ENCODE peak calls at places on chromosomes 1 and 21, in five cellular contexts. One of them, this sample, is unnamed.

GRCh38 chr1:18079941-18080340 is 27.7 kb upstream of the IGSF21 start:
- DNase-seq in heart right ventricle: no peak
- DNase-seq in MM.1S: no peak
- DNase-seq in pancreas: no peak
- DNase-seq in GM10248: no peak
- DNase-seq in this sample: no peak

GRCh38 chr1:18901952-18902522 is 318 bp downstream of the ALDH4A1 start:
- DNase-seq in heart right ventricle: no peak
- DNase-seq in MM.1S: no peak
- DNase-seq in pancreas: no peak
- DNase-seq in GM10248: no peak
- DNase-seq in this sample: no peak

GRCh38 chr1:66624412-66625060 is 90.6 kb downstream of the SGIP1 start:
- DNase-seq in heart right ventricle: no peak
- DNase-seq in MM.1S: no peak
- DNase-seq in pancreas: no peak
- DNase-seq in GM10248: no peak
- DNase-seq in this sample: no peak

GRCh38 chr1:154478639-154479038 is 23.4 kb upstream of the TDRD10 start:
- DNase-seq in heart right ventricle: no peak
- DNase-seq in MM.1S: peak; percentile 82
- DNase-seq in pancreas: no peak
- DNase-seq in GM10248: peak; percentile 47
- DNase-seq in this sample: peak; percentile 55

GRCh38 chr21:17819878-17820232 is 699 bp upstream of the C21orf91 start:
- DNase-seq in heart right ventricle: no peak
- DNase-seq in MM.1S: peak; percentile 80
- DNase-seq in pancreas: no peak
- DNase-seq in GM10248: peak; percentile 78
- DNase-seq in this sample: peak; percentile 71

GRCh38 chr1:167715653-167716302 is 6.0 kb upstream of the MPZL1 start:
- DNase-seq in heart right ventricle: no peak
- DNase-seq in MM.1S: no peak
- DNase-seq in pancreas: no peak
- DNase-seq in GM10248: no peak
- DNase-seq in this sample: no peak

GRCh38 chr21:36796070-36796469 is 97.2 kb downstream of the SIM2 start:
- DNase-seq in heart right ventricle: no peak
- DNase-seq in MM.1S: no peak
- DNase-seq in pancreas: no peak
- DNase-seq in GM10248: no peak
- DNase-seq in this sample: no peak

GRCh38 chr21:21165063-21165645 is 166.9 kb downstream of the NCAM2 start:
- DNase-seq in heart right ventricle: peak; percentile 17
- DNase-seq in MM.1S: no peak
- DNase-seq in pancreas: no peak
- DNase-seq in GM10248: no peak
- DNase-seq in this sample: no peak

GRCh38 chr1:240491156-240491555 is 120.8 kb downstream of the GREM2 start:
- DNase-seq in heart right ventricle: no peak
- DNase-seq in MM.1S: no peak
- DNase-seq in pancreas: no peak
- DNase-seq in GM10248: no peak
- DNase-seq in this sample: no peak

GRCh38 chr1:244792188-244792850 is 43.1 kb upstream of the COX20 start:
- DNase-seq in heart right ventricle: no peak
- DNase-seq in MM.1S: no peak
- DNase-seq in pancreas: no peak
- DNase-seq in GM10248: no peak
- DNase-seq in this sample: no peak

GRCh38 chr21:43604505-43605204 is 54.6 kb downstream of the HSF2BP start:
- DNase-seq in heart right ventricle: no peak
- DNase-seq in MM.1S: no peak
- DNase-seq in pancreas: no peak
- DNase-seq in GM10248: no peak
- DNase-seq in this sample: no peak

GRCh38 chr1:1239624-1240347 is 6.7 kb downstream of the C1QTNF12 start:
- DNase-seq in heart right ventricle: no peak
- DNase-seq in MM.1S: no peak
- DNase-seq in pancreas: no peak
- DNase-seq in GM10248: no peak
- DNase-seq in this sample: no peak

GRCh38 chr1:23214640-23215039 is 2.7 kb downstream of the HTR1D start:
- DNase-seq in heart right ventricle: no peak
- DNase-seq in MM.1S: no peak
- DNase-seq in pancreas: no peak
- DNase-seq in GM10248: no peak
- DNase-seq in this sample: no peak

GRCh38 chr1:26959270-26959669 is 998 bp downstream of the KDF1 start:
- DNase-seq in heart right ventricle: no peak
- DNase-seq in MM.1S: no peak
- DNase-seq in pancreas: no peak
- DNase-seq in GM10248: no peak
- DNase-seq in this sample: no peak

GRCh38 chr1:28855469-28855944 is 43.5 kb downstream of the OPRD1 start:
- DNase-seq in heart right ventricle: no peak
- DNase-seq in MM.1S: no peak
- DNase-seq in pancreas: no peak
- DNase-seq in GM10248: no peak
- DNase-seq in this sample: no peak

GRCh38 chr1:221994274-221994698 is 252.4 kb upstream of the DUSP10 start:
- DNase-seq in heart right ventricle: no peak
- DNase-seq in MM.1S: no peak
- DNase-seq in pancreas: no peak
- DNase-seq in GM10248: peak; percentile 31
- DNase-seq in this sample: peak; percentile 24

GRCh38 chr1:71222668-71223067 is 141.8 kb upstream of the ZRANB2 start:
- DNase-seq in heart right ventricle: no peak
- DNase-seq in MM.1S: peak; percentile 13
- DNase-seq in pancreas: no peak
- DNase-seq in GM10248: no peak
- DNase-seq in this sample: no peak

GRCh38 chr1:153288634-153289275 is 24.0 kb downstream of the PGLYRP3 start:
- DNase-seq in heart right ventricle: no peak
- DNase-seq in MM.1S: no peak
- DNase-seq in pancreas: no peak
- DNase-seq in GM10248: peak; percentile 65
- DNase-seq in this sample: peak; percentile 66

GRCh38 chr1:221040716-221041275 is 161.6 kb downstream of the HLX start:
- DNase-seq in heart right ventricle: no peak
- DNase-seq in MM.1S: no peak
- DNase-seq in pancreas: no peak
- DNase-seq in GM10248: no peak
- DNase-seq in this sample: no peak

GRCh38 chr1:225631041-225631663 is 21.8 kb downstream of the ENAH start:
- DNase-seq in heart right ventricle: no peak
- DNase-seq in MM.1S: no peak
- DNase-seq in pancreas: no peak
- DNase-seq in GM10248: no peak
- DNase-seq in this sample: no peak

GRCh38 chr21:39086547-39086946 is 96.7 kb downstream of the PSMG1 start:
- DNase-seq in heart right ventricle: no peak
- DNase-seq in MM.1S: no peak
- DNase-seq in pancreas: no peak
- DNase-seq in GM10248: no peak
- DNase-seq in this sample: no peak

GRCh38 chr1:89022167-89022959 is at the start of gene GBP3:
- DNase-seq in heart right ventricle: no peak
- DNase-seq in MM.1S: peak; percentile 78
- DNase-seq in pancreas: no peak
- DNase-seq in GM10248: peak; percentile 39
- DNase-seq in this sample: peak; percentile 52

GRCh38 chr1:60833173-60833572 is 249.2 kb upstream of the NFIA start:
- DNase-seq in heart right ventricle: peak; percentile 23
- DNase-seq in MM.1S: no peak
- DNase-seq in pancreas: no peak
- DNase-seq in GM10248: no peak
- DNase-seq in this sample: no peak

GRCh38 chr1:202279806-202280205 is 61.9 kb downstream of the UBE2T start:
- DNase-seq in heart right ventricle: no peak
- DNase-seq in MM.1S: no peak
- DNase-seq in pancreas: no peak
- DNase-seq in GM10248: no peak
- DNase-seq in this sample: no peak

GRCh38 chr1:168609133-168609715 is 32.8 kb downstream of the XCL1 start:
- DNase-seq in heart right ventricle: peak; percentile 50
- DNase-seq in MM.1S: no peak
- DNase-seq in pancreas: no peak
- DNase-seq in GM10248: no peak
- DNase-seq in this sample: no peak

GRCh38 chr1:17874665-17875064 is 119.5 kb downstream of the ACTL8 start:
- DNase-seq in heart right ventricle: no peak
- DNase-seq in MM.1S: no peak
- DNase-seq in pancreas: no peak
- DNase-seq in GM10248: no peak
- DNase-seq in this sample: no peak

GRCh38 chr1:45685308-45686080 is 839 bp downstream of the GPBP1L1 start:
- DNase-seq in heart right ventricle: no peak
- DNase-seq in MM.1S: peak; percentile 22
- DNase-seq in pancreas: no peak
- DNase-seq in GM10248: peak; percentile 15
- DNase-seq in this sample: no peak

GRCh38 chr1:3402258-3403010 is 52.0 kb upstream of the ARHGEF16 start:
- DNase-seq in heart right ventricle: no peak
- DNase-seq in MM.1S: no peak
- DNase-seq in pancreas: no peak
- DNase-seq in GM10248: no peak
- DNase-seq in this sample: no peak

DNA sequence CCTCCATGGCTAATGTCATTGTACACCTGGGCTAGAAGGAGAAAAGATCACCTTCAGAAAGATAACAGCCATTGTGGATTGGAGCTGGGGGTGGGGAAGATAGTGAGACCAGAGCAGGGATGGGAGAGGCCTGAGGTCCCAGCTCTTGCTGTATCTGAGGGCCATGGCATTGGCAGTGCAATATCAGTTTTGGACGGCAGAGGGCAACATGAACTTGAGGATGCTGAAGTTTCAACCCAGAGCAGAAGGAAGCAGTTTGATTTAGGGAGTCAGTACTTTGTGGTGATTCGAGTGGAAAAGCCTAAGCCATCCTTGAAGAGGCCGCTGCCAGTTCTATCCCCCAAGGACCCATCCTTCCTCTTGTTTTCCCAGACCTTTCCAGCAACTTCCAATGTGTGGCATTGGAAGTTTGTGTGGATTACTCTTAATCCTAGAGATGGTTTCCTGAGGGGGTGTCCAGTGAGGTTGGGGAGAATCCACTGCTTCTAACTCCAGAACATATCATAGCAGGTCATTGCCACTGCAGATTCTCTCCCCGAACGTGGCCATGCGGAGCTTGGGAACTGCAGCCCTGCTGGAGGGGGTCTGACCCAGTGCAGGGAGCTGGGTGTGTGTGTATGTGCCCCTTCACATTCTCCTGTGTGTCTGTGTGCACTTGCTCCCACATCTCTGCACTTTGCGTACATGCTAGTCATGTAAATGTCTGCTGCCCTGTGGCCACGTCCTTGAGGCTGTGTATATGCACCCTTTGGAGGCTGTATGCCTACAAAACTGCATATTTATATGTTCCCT is 24.1 kb downstream of the SLC26A9 start:
- DNase-seq in heart right ventricle: peak; percentile 88
- DNase-seq in MM.1S: peak; percentile 81
- DNase-seq in pancreas: peak; percentile 69
- DNase-seq in GM10248: peak; percentile 78
- DNase-seq in this sample: peak; percentile 83
- TF ChIP-seq CTCF in heart right ventricle: peak; percentile 94
- TF ChIP-seq CTCF in MM.1S: peak; percentile 96
- TF ChIP-seq CTCF in pancreas: peak; percentile 73
- TF ChIP-seq CTCF in GM10248: peak; percentile 94
- TF ChIP-seq CTCF in this sample: peak; percentile 94

GRCh38 chr1:41495171-41495948 is 10.9 kb upstream of the EDN2 start:
- DNase-seq in heart right ventricle: no peak
- DNase-seq in MM.1S: no peak
- DNase-seq in pancreas: no peak
- DNase-seq in GM10248: no peak
- DNase-seq in this sample: no peak
- TF ChIP-seq CTCF in heart right ventricle: peak; percentile 30
- TF ChIP-seq CTCF in MM.1S: peak; percentile 38
- TF ChIP-seq CTCF in pancreas: no peak
- TF ChIP-seq CTCF in GM10248: peak; percentile 15
- TF ChIP-seq CTCF in this sample: peak; percentile 25

DNA sequence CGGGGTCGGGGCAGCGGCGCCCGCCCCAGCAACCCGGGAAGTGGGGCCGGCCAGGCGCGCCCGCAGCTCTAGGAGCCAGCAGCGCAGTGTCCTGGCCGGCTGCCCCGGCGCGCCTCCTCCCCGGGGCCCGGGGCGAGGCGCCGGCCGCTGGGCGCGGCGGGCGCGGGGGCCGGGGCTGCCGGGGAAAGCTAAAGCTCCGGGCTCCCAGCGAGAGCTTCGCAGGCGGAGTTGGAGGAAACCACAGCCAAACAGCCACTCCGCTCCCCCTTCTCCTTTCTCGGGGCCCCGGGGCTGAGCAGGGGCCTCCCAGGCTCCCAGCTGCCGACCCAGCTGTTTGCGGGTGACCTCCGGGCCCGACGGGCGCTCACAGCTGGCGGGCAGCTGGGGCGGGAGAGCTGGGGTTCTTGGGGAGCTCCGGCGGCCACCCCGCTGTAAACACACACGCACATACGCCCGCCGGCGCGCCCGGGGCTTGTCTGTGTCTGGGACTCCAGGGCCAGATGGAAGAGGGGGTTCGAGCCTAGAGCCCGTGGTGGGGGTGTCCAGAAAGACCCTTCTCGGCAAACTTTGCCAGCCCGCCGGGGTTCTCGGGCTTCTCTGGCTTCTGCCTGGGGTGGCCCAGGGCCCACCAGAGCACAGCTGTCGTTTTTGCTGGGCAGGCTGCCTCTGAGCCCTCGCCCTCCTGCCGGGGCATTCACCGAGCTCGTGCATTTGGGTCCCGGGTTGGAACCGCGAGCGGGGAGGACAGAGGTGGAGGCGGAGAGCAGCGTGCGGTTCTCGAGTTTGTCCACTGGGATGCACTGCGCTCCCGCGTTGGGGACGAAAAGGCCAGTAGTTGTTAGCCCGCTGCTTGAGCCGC is 1.5 kb downstream of the AJAP1 start:
- DNase-seq in heart right ventricle: peak; percentile 52
- DNase-seq in MM.1S: no peak
- DNase-seq in pancreas: peak; percentile 35
- DNase-seq in GM10248: no peak
- DNase-seq in this sample: peak; percentile 49
- TF ChIP-seq CTCF in heart right ventricle: peak; percentile 71
- TF ChIP-seq CTCF in MM.1S: peak; percentile 31
- TF ChIP-seq CTCF in pancreas: peak; percentile 9
- TF ChIP-seq CTCF in GM10248: peak; percentile 22
- TF ChIP-seq CTCF in this sample: peak; percentile 6

DNA sequence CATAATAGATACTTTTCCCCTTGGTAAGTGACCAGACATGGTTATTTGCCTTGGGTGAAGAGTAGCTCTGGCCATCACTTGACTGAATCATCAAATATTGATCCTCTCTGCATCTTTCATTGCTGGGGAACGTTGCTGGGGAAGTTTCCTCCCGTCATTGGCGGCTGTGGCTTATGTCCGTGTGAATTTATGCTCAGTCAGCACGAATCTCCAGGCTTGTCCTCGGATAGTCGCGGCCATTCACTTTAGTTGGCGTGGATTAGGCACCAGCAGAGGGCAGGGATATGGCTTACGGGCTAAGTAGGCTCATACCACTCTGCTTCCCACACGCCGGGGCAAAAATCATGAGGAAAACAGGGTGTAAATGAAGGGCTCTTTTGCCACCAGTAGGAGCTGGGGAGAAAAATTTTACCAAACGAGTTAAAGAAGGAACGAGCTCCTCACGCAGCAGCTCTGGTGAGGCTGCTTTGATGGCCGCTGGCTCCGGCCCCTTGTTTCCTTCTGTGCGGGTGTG is 473.4 kb downstream of the CAMTA1 start:
- DNase-seq in heart right ventricle: no peak
- DNase-seq in MM.1S: no peak
- DNase-seq in pancreas: no peak
- DNase-seq in GM10248: no peak
- DNase-seq in this sample: no peak
- TF ChIP-seq CTCF in heart right ventricle: no peak
- TF ChIP-seq CTCF in MM.1S: no peak
- TF ChIP-seq CTCF in pancreas: no peak
- TF ChIP-seq CTCF in GM10248: no peak
- TF ChIP-seq CTCF in this sample: no peak